ENCODE peak calls at places on chromosomes 5 and 9, in four cellular contexts. B is prostate gland, G is sigmoid colon, H is tibial nerve. T is an unnamed sample.

GRCh38 chr5:67350600-67351315 is 154.2 kb upstream of the CD180 start:
- DNase-seq in G (peak; percentile 54), H (no peak), B (no peak), T (no peak)

GRCh38 chr5:178801021-178801420 is 58.7 kb upstream of the ZNF354B start:
- DNase-seq in H (no peak), G (no peak), B (no peak), T (no peak)

GRCh38 chr9:128091144-128091543 is 23.1 kb downstream of the SLC25A25 start:
- DNase-seq in G (peak; percentile 92), H (peak; percentile 57), B (peak; percentile 60), T (no peak)

GRCh38 chr9:97559111-97559514 is 57.6 kb downstream of the TMOD1 start:
- DNase-seq in G (no peak), H (no peak), B (no peak), T (no peak)

GRCh38 chr9:98450486-98450885 is 195.0 kb upstream of the TBC1D2 start:
- DNase-seq in B (no peak), H (no peak), G (no peak), T (no peak)

GRCh38 chr9:69400470-69400869 is 75.5 kb downstream of the ENTREP1 start:
- DNase-seq in B (no peak), G (no peak), H (no peak), T (no peak)

GRCh38 chr5:43413966-43414365 is 1.8 kb upstream of the CCL28 start:
- DNase-seq in G (no peak), B (no peak), H (no peak), T (no peak)

GRCh38 chr5:100900142-100900795 is 2.8 kb downstream of the ST8SIA4 start:
- DNase-seq in H (no peak), G (peak; percentile 67), B (no peak), T (no peak)

GRCh38 chr9:14231196-14231990 is 82.5 kb downstream of the NFIB start:
- DNase-seq in H (no peak), G (no peak), B (no peak), T (no peak)

GRCh38 chr9:126676102-126676684 is 62.5 kb downstream of the LMX1B start:
- DNase-seq in G (no peak), H (no peak), B (no peak), T (no peak)

GRCh38 chr9:104094534-104095020 is 468 bp downstream of the SMC2 start:
- DNase-seq in H (no peak), G (no peak), B (no peak), T (no peak)

GRCh38 chr9:129270205-129270604 is 92.1 kb upstream of the IER5L start:
- DNase-seq in H (no peak), G (no peak), B (no peak), T (no peak)

GRCh38 chr5:152995214-152995725 is 495.2 kb upstream of the GRIA1 start:
- DNase-seq in B (no peak), G (no peak), H (no peak), T (no peak)

GRCh38 chr9:28774433-28775029 is 1201.2 kb upstream of the C9orf72 start:
- DNase-seq in H (no peak), B (no peak), G (no peak), T (no peak)

GRCh38 chr5:179228341-179229121 is 116.7 kb downstream of the ADAMTS2 start:
- DNase-seq in H (no peak), G (peak; percentile 53), B (no peak), T (no peak)

GRCh38 chr5:142957528-142957927 is 187.4 kb downstream of the ARHGAP26 start:
- DNase-seq in G (no peak), H (no peak), B (no peak), T (no peak)

GRCh38 chr9:107487521-107488399 is 1.8 kb downstream of the KLF4 start:
- DNase-seq in G (peak; percentile 78), H (peak; percentile 45), B (peak; percentile 61), T (no peak)

GRCh38 chr9:6811436-6811835 is 53.7 kb downstream of the KDM4C start:
- DNase-seq in H (no peak), B (no peak), G (no peak), T (no peak)

GRCh38 chr5:145237843-145238242 is 597.3 kb downstream of the PRELID2 start:
- DNase-seq in B (peak; percentile 31), G (no peak), H (no peak), T (no peak)

DNA sequence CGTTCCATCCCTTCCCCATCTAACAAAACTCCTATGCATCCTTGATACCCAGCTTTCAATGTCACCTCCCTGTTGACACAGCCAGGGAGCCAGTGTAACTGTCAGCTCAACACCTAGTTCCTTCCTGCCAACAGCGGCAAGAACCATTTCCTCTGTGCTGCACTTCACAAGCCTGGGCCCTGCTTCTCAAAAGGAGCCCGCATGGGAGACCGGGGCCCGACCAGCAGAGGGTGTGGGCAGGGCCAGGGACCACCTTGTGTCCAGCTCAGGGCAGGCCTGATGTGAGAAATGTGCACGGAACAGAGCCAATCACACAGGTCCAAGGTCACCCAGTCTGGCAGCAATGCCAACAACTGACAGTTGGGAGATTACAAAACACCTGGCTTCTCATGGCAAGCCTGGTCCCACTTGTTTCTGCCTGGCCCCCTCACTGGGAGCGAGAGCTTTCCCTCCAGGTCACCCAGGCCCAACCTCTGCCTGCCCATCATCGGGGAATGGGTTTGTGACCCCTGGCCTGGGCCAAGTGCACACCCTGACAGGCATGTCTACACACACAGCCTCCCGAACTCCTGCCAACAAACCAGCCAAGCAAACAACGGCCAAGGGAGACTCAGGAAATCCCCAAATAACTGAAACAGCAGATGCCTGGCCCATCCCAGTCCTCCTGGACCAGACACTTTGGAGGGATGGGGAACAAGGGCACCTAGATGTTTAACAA is 3.1 kb downstream of the RNF44 start:
- DNase-seq in B (no peak), G (no peak), H (no peak), T (no peak)
- H3K4me1 ChIP-seq in B (peaks cover 14% of the 10 kb centered on the region), G (peaks cover 70% of the 10 kb centered on the region), H (peaks cover 78% of the 10 kb centered on the region), T (peaks cover 64% of the 10 kb centered on the region)

GRCh38 chr5:127088226-127088625 is 14.9 kb upstream of the C5orf63 start:
- DNase-seq in B (no peak), H (no peak), G (no peak), T (no peak)

GRCh38 chr5:127085371-127085770 is 12.1 kb upstream of the C5orf63 start:
- DNase-seq in B (no peak), H (no peak), G (no peak), T (peak; percentile 78)

GRCh38 chr5:127086583-127086982 is 13.3 kb upstream of the C5orf63 start:
- DNase-seq in G (no peak), H (no peak), B (no peak), T (peak; percentile 5)

GRCh38 chr5:127089206-127089605 is 15.9 kb upstream of the C5orf63 start:
- DNase-seq in G (no peak), B (no peak), H (no peak), T (peak; percentile 0)

DNA sequence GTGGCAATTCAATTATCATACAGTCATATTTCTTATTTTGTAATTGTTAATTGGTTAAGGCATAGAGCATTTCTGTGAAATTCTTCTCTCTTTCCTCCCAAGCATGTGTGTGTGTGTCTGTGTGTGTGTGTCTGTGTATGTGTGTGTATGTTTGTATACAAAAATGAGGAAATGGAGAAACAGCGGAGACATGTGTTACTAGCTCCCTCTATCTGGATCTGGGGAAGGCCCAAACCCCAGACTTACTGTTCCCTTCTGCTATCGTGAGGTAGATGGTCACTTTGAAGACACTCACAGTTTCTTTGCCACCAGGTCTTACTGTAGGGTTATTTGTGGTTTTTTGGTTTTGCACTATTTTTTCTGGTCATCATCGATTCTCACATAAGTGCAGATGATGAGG is 11.4 kb upstream of the C5orf63 start:
- DNase-seq in G (no peak), B (no peak), H (no peak), T (peak; percentile 60)
- H3K4me1 ChIP-seq in G (no peaks in the 10 kb centered on the region), B (no peaks in the 10 kb centered on the region), H (no peaks in the 10 kb centered on the region), T (no peaks in the 10 kb centered on the region)

DNA sequence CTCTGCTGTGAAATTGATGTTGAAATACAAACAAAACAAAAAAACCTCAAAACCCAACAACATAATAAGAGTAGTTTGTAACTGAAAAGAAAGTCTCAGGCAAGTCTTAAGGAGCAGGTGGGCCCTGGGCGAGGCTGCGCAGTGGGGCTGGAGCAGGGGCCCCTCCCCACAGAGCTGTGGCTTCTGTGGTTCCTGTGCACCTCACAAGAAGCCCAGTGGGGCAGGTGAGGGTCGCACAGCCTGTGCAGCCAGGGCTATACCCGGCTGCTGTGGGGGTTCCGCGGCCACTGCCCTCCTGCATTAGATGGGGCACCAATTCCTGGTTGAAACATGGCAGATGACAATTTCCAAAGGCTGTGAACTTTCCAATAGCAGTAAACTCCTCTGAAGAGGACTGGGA is 75.3 kb downstream of the TRIO start:
- DNase-seq in H (no peak), B (no peak), G (no peak), T (no peak)
- H3K4me1 ChIP-seq in H (peaks cover 50% of the 10 kb centered on the region), B (peaks cover 7% of the 10 kb centered on the region), G (peaks cover 77% of the 10 kb centered on the region), T (peaks cover 74% of the 10 kb centered on the region)

GRCh38 chr9:115461284-115461683 is 343.3 kb upstream of the TNC start:
- DNase-seq in H (no peak), B (no peak), G (no peak), T (no peak)
- H3K4me1 ChIP-seq in H (peaks cover 28% of the 10 kb centered on the region), B (no peaks in the 10 kb centered on the region), G (no peaks in the 10 kb centered on the region), T (peaks cover 6% of the 10 kb centered on the region)

GRCh38 chr9:133397895-133398294 is 19.9 kb downstream of the REXO4 start:
- DNase-seq in G (no peak), H (no peak), B (no peak), T (no peak)
- H3K4me1 ChIP-seq in G (no peaks in the 10 kb centered on the region), H (no peaks in the 10 kb centered on the region), B (no peaks in the 10 kb centered on the region), T (no peaks in the 10 kb centered on the region)

GRCh38 chr5:103464801-103465484 is 97.6 kb downstream of the NUDT12 start:
- DNase-seq in B (no peak), G (no peak), H (no peak), T (no peak)

GRCh38 chr5:103467831-103468230 is 94.8 kb downstream of the NUDT12 start:
- DNase-seq in H (no peak), B (no peak), G (no peak), T (no peak)

GRCh38 chr5:103469288-103470065 is 93.1 kb downstream of the NUDT12 start:
- DNase-seq in H (no peak), B (no peak), G (no peak), T (no peak)

GRCh38 chr5:103465891-103466290 is 96.7 kb downstream of the NUDT12 start:
- DNase-seq in B (no peak), H (no peak), G (no peak), T (no peak)

GRCh38 chr5:103466494-103466893 is 96.1 kb downstream of the NUDT12 start:
- DNase-seq in G (no peak), B (no peak), H (no peak), T (no peak)
- H3K4me1 ChIP-seq in G (no peaks in the 10 kb centered on the region), B (no peaks in the 10 kb centered on the region), H (no peaks in the 10 kb centered on the region), T (no peaks in the 10 kb centered on the region)

T was measured in esophagus muscularis mucosa.